ENCODE peak calls at places on chromosomes 4 and X, in eight cellular contexts. One of them, this sample, is unnamed. For H3K9me3, the result is how much of the 10 kb centered on the place peaks cover.

GRCh38 chrX:97315939-97316338 is 432.2 kb downstream of the RPA4 start:
- DNase-seq in trophoblast cell: peak
- DNase-seq in small intestine: no peak
- DNase-seq in transverse colon: no peak
- DNase-seq in cardiac muscle cell: no peak
- DNase-seq in uterus: no peak
- DNase-seq in CD8-positive, alpha-beta T cell: no peak
- DNase-seq in naive thymus-derived CD4-positive, alpha-beta T cell: no peak
- DNase-seq in this sample: no peak

GRCh38 chr4:150501019-150501727 is 80.8 kb upstream of the MAB21L2 start:
- DNase-seq in small intestine: no peak
- DNase-seq in trophoblast cell: no peak
- DNase-seq in naive thymus-derived CD4-positive, alpha-beta T cell: no peak
- DNase-seq in CD8-positive, alpha-beta T cell: no peak
- DNase-seq in transverse colon: no peak
- DNase-seq in cardiac muscle cell: no peak
- DNase-seq in uterus: no peak
- DNase-seq in this sample: no peak

GRCh38 chr4:41232406-41232805 is 18.1 kb upstream of the APBB2 start:
- DNase-seq in transverse colon: no peak
- DNase-seq in small intestine: no peak
- DNase-seq in cardiac muscle cell: no peak
- DNase-seq in CD8-positive, alpha-beta T cell: no peak
- DNase-seq in uterus: no peak
- DNase-seq in trophoblast cell: no peak
- DNase-seq in naive thymus-derived CD4-positive, alpha-beta T cell: no peak
- DNase-seq in this sample: no peak

GRCh38 chr4:14856927-14857220 is 145.4 kb upstream of the CPEB2 start:
- DNase-seq in uterus: no peak
- DNase-seq in cardiac muscle cell: no peak
- DNase-seq in CD8-positive, alpha-beta T cell: no peak
- DNase-seq in small intestine: no peak
- DNase-seq in trophoblast cell: no peak
- DNase-seq in transverse colon: no peak
- DNase-seq in naive thymus-derived CD4-positive, alpha-beta T cell: no peak
- DNase-seq in this sample: no peak

GRCh38 chr4:104942990-104943758 is 203.5 kb upstream of the TET2 start:
- DNase-seq in small intestine: no peak
- DNase-seq in transverse colon: no peak
- DNase-seq in trophoblast cell: no peak
- DNase-seq in naive thymus-derived CD4-positive, alpha-beta T cell: no peak
- DNase-seq in uterus: no peak
- DNase-seq in cardiac muscle cell: no peak
- DNase-seq in CD8-positive, alpha-beta T cell: no peak
- DNase-seq in this sample: no peak

GRCh38 chr4:13793020-13793710 is 165.6 kb upstream of the BOD1L1 start:
- DNase-seq in CD8-positive, alpha-beta T cell: no peak
- DNase-seq in transverse colon: no peak
- DNase-seq in trophoblast cell: no peak
- DNase-seq in naive thymus-derived CD4-positive, alpha-beta T cell: no peak
- DNase-seq in small intestine: no peak
- DNase-seq in cardiac muscle cell: no peak
- DNase-seq in uterus: no peak
- DNase-seq in this sample: no peak

GRCh38 chrX:79281775-79282174 is 85.4 kb downstream of the ITM2A start:
- DNase-seq in trophoblast cell: no peak
- DNase-seq in transverse colon: no peak
- DNase-seq in naive thymus-derived CD4-positive, alpha-beta T cell: no peak
- DNase-seq in CD8-positive, alpha-beta T cell: no peak
- DNase-seq in small intestine: no peak
- DNase-seq in cardiac muscle cell: no peak
- DNase-seq in uterus: no peak
- DNase-seq in this sample: no peak

GRCh38 chr4:38948551-38948950 is 80.9 kb downstream of the FAM114A1 start:
- DNase-seq in CD8-positive, alpha-beta T cell: no peak
- DNase-seq in trophoblast cell: peak
- DNase-seq in uterus: peak
- DNase-seq in cardiac muscle cell: no peak
- DNase-seq in transverse colon: peak
- DNase-seq in naive thymus-derived CD4-positive, alpha-beta T cell: no peak
- DNase-seq in small intestine: no peak
- DNase-seq in this sample: no peak

GRCh38 chrX:133849676-133850075 is 135.7 kb downstream of the GPC3 start:
- DNase-seq in transverse colon: no peak
- DNase-seq in uterus: no peak
- DNase-seq in small intestine: peak
- DNase-seq in trophoblast cell: no peak
- DNase-seq in CD8-positive, alpha-beta T cell: no peak
- DNase-seq in cardiac muscle cell: no peak
- DNase-seq in naive thymus-derived CD4-positive, alpha-beta T cell: no peak
- DNase-seq in this sample: no peak

GRCh38 chr4:139167774-139168444 is 9.1 kb downstream of the ELF2 start:
- DNase-seq in cardiac muscle cell: no peak
- DNase-seq in trophoblast cell: peak
- DNase-seq in uterus: no peak
- DNase-seq in small intestine: peak
- DNase-seq in CD8-positive, alpha-beta T cell: no peak
- DNase-seq in naive thymus-derived CD4-positive, alpha-beta T cell: peak
- DNase-seq in transverse colon: no peak
- DNase-seq in this sample: no peak

GRCh38 chr4:16413794-16414555 is 187.7 kb upstream of the TAPT1 start:
- DNase-seq in CD8-positive, alpha-beta T cell: no peak
- DNase-seq in trophoblast cell: no peak
- DNase-seq in small intestine: no peak
- DNase-seq in naive thymus-derived CD4-positive, alpha-beta T cell: no peak
- DNase-seq in transverse colon: no peak
- DNase-seq in cardiac muscle cell: peak
- DNase-seq in uterus: no peak
- DNase-seq in this sample: no peak

GRCh38 chr4:100359433-100359832 is 158.4 kb downstream of the EMCN start:
- DNase-seq in cardiac muscle cell: no peak
- DNase-seq in trophoblast cell: no peak
- DNase-seq in uterus: no peak
- DNase-seq in small intestine: no peak
- DNase-seq in transverse colon: no peak
- DNase-seq in CD8-positive, alpha-beta T cell: no peak
- DNase-seq in naive thymus-derived CD4-positive, alpha-beta T cell: no peak
- DNase-seq in this sample: no peak

GRCh38 chrX:153672531-153673397 is 849 bp downstream of the PNCK start:
- DNase-seq in uterus: no peak
- DNase-seq in naive thymus-derived CD4-positive, alpha-beta T cell: no peak
- DNase-seq in small intestine: no peak
- DNase-seq in trophoblast cell: no peak
- DNase-seq in transverse colon: no peak
- DNase-seq in cardiac muscle cell: no peak
- DNase-seq in CD8-positive, alpha-beta T cell: no peak
- DNase-seq in this sample: no peak

GRCh38 chr4:111045992-111046391 is 423.1 kb upstream of the PITX2 start:
- DNase-seq in uterus: no peak
- DNase-seq in CD8-positive, alpha-beta T cell: no peak
- DNase-seq in transverse colon: no peak
- DNase-seq in trophoblast cell: no peak
- DNase-seq in naive thymus-derived CD4-positive, alpha-beta T cell: no peak
- DNase-seq in cardiac muscle cell: no peak
- DNase-seq in small intestine: no peak
- DNase-seq in this sample: no peak

GRCh38 chr4:77600521-77601451 is 4.8 kb upstream of the CXCL13 start:
- DNase-seq in naive thymus-derived CD4-positive, alpha-beta T cell: no peak
- DNase-seq in CD8-positive, alpha-beta T cell: no peak
- DNase-seq in small intestine: peak
- DNase-seq in transverse colon: peak
- DNase-seq in cardiac muscle cell: peak
- DNase-seq in trophoblast cell: peak
- DNase-seq in uterus: no peak
- DNase-seq in this sample: peak

GRCh38 chr4:186846426-186846825 is 122.8 kb upstream of the FAT1 start:
- DNase-seq in transverse colon: no peak
- DNase-seq in CD8-positive, alpha-beta T cell: no peak
- DNase-seq in small intestine: no peak
- DNase-seq in trophoblast cell: no peak
- DNase-seq in naive thymus-derived CD4-positive, alpha-beta T cell: no peak
- DNase-seq in uterus: no peak
- DNase-seq in cardiac muscle cell: no peak
- DNase-seq in this sample: no peak

GRCh38 chr4:186840771-186841301 is 117.2 kb upstream of the FAT1 start:
- DNase-seq in CD8-positive, alpha-beta T cell: no peak
- DNase-seq in trophoblast cell: no peak
- DNase-seq in small intestine: no peak
- DNase-seq in cardiac muscle cell: no peak
- DNase-seq in transverse colon: no peak
- DNase-seq in uterus: peak
- DNase-seq in naive thymus-derived CD4-positive, alpha-beta T cell: no peak
- DNase-seq in this sample: no peak

GRCh38 chr4:186840222-186840701 is 116.6 kb upstream of the FAT1 start:
- DNase-seq in CD8-positive, alpha-beta T cell: no peak
- DNase-seq in transverse colon: peak
- DNase-seq in naive thymus-derived CD4-positive, alpha-beta T cell: no peak
- DNase-seq in uterus: peak
- DNase-seq in small intestine: no peak
- DNase-seq in trophoblast cell: no peak
- DNase-seq in cardiac muscle cell: no peak
- DNase-seq in this sample: no peak

GRCh38 chr4:186845137-186845842 is 121.6 kb upstream of the FAT1 start:
- DNase-seq in transverse colon: peak
- DNase-seq in CD8-positive, alpha-beta T cell: no peak
- DNase-seq in uterus: peak
- DNase-seq in small intestine: peak
- DNase-seq in cardiac muscle cell: no peak
- DNase-seq in naive thymus-derived CD4-positive, alpha-beta T cell: no peak
- DNase-seq in trophoblast cell: peak
- DNase-seq in this sample: no peak

DNA sequence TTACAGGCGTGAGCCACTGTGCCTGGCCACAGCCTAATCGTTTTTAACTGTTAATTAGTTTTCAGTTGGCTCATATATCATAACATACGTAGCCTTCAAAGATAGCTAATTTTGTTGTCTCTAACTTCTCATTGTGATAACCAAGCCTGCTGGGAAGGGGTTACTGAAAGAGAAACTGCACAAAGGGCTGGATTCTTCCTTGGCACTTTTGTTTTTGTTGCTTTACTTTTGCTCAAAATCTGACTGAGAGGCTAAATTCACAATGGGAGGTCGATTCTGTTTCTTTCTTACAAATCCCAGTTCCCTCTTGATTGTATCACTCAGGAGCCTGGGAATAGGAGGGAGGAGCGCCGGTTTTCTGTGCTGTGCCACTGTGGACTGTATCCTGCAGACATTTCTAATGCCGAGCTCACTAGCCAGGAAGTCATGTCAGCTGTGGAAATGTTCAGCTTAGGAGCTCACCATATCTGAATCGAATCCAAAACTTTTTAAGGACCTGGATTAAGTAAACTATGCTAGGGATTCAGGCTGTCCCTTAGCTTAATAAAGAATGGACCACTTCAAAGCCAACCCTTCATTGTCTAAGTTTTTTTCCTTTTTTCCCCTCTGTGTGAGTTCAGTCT is 120.5 kb upstream of the FAT1 start:
- DNase-seq in cardiac muscle cell: no peak
- DNase-seq in trophoblast cell: no peak
- DNase-seq in uterus: peak
- DNase-seq in CD8-positive, alpha-beta T cell: no peak
- DNase-seq in transverse colon: no peak
- DNase-seq in small intestine: peak
- DNase-seq in naive thymus-derived CD4-positive, alpha-beta T cell: no peak
- DNase-seq in this sample: peak
- H3K9me3 ChIP-seq in cardiac muscle cell: under half
- H3K9me3 ChIP-seq in trophoblast cell: under half
- H3K9me3 ChIP-seq in uterus: under half
- H3K9me3 ChIP-seq in CD8-positive, alpha-beta T cell: under half
- H3K9me3 ChIP-seq in transverse colon: under half
- H3K9me3 ChIP-seq in small intestine: under half
- H3K9me3 ChIP-seq in naive thymus-derived CD4-positive, alpha-beta T cell: under half
- H3K9me3 ChIP-seq in this sample: under half

GRCh38 chr4:176001171-176002006 is 64.3 kb upstream of the WDR17 start:
- DNase-seq in CD8-positive, alpha-beta T cell: no peak
- DNase-seq in small intestine: peak
- DNase-seq in cardiac muscle cell: peak
- DNase-seq in naive thymus-derived CD4-positive, alpha-beta T cell: no peak
- DNase-seq in transverse colon: peak
- DNase-seq in uterus: peak
- DNase-seq in trophoblast cell: no peak
- DNase-seq in this sample: no peak
- H3K4me3 ChIP-seq in CD8-positive, alpha-beta T cell: no peak
- H3K4me3 ChIP-seq in small intestine: no peak
- H3K4me3 ChIP-seq in cardiac muscle cell: peak
- H3K4me3 ChIP-seq in naive thymus-derived CD4-positive, alpha-beta T cell: no peak
- H3K4me3 ChIP-seq in transverse colon: peak
- H3K4me3 ChIP-seq in uterus: peak
- H3K4me3 ChIP-seq in trophoblast cell: peak
- H3K4me3 ChIP-seq in this sample: peak

DNA sequence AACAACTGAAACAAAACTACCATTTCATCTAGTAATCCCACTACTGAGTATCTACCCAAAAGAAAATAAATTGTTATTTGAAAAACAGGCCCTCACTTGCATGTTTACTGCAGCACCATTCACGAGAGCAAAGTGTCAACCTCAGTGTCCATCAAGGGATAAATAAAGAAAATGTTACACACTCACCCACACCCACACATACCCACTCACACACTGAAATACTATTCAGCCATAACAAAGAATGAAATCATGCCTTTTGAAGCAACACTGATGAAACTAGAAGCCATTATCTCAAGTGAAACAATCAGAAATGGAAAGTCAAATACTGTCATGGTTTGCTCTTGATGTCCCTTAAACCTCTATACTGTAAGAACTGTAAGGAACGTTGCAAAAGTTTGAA is 44.8 kb upstream of the CLNK start:
- DNase-seq in uterus: no peak
- DNase-seq in naive thymus-derived CD4-positive, alpha-beta T cell: no peak
- DNase-seq in transverse colon: no peak
- DNase-seq in cardiac muscle cell: no peak
- DNase-seq in CD8-positive, alpha-beta T cell: no peak
- DNase-seq in trophoblast cell: no peak
- DNase-seq in small intestine: no peak
- DNase-seq in this sample: no peak
- H3K9me3 ChIP-seq in uterus: under half
- H3K9me3 ChIP-seq in naive thymus-derived CD4-positive, alpha-beta T cell: under half
- H3K9me3 ChIP-seq in transverse colon: under half
- H3K9me3 ChIP-seq in cardiac muscle cell: under half
- H3K9me3 ChIP-seq in CD8-positive, alpha-beta T cell: under half
- H3K9me3 ChIP-seq in trophoblast cell: under half
- H3K9me3 ChIP-seq in small intestine: under half
- H3K9me3 ChIP-seq in this sample: under half

GRCh38 chr4:112153222-112153791 is 8.1 kb downstream of the FAM241A start:
- DNase-seq in trophoblast cell: no peak
- DNase-seq in CD8-positive, alpha-beta T cell: no peak
- DNase-seq in cardiac muscle cell: no peak
- DNase-seq in uterus: no peak
- DNase-seq in small intestine: no peak
- DNase-seq in naive thymus-derived CD4-positive, alpha-beta T cell: no peak
- DNase-seq in transverse colon: no peak
- DNase-seq in this sample: no peak
- H3K4me3 ChIP-seq in trophoblast cell: no peak
- H3K4me3 ChIP-seq in CD8-positive, alpha-beta T cell: no peak
- H3K4me3 ChIP-seq in cardiac muscle cell: no peak
- H3K4me3 ChIP-seq in uterus: no peak
- H3K4me3 ChIP-seq in small intestine: no peak
- H3K4me3 ChIP-seq in naive thymus-derived CD4-positive, alpha-beta T cell: no peak
- H3K4me3 ChIP-seq in transverse colon: no peak
- H3K4me3 ChIP-seq in this sample: no peak

GRCh38 chrX:66017659-66018170 is 22.2 kb downstream of the VSIG4 start:
- DNase-seq in naive thymus-derived CD4-positive, alpha-beta T cell: no peak
- DNase-seq in CD8-positive, alpha-beta T cell: no peak
- DNase-seq in small intestine: no peak
- DNase-seq in uterus: no peak
- DNase-seq in cardiac muscle cell: no peak
- DNase-seq in trophoblast cell: no peak
- DNase-seq in transverse colon: no peak
- DNase-seq in this sample: peak
- H3K9me3 ChIP-seq in naive thymus-derived CD4-positive, alpha-beta T cell: under half
- H3K9me3 ChIP-seq in CD8-positive, alpha-beta T cell: under half
- H3K9me3 ChIP-seq in small intestine: under half
- H3K9me3 ChIP-seq in uterus: under half
- H3K9me3 ChIP-seq in cardiac muscle cell: under half
- H3K9me3 ChIP-seq in trophoblast cell: under half
- H3K9me3 ChIP-seq in transverse colon: under half
- H3K9me3 ChIP-seq in this sample: under half

This sample was measured in prostate gland.